ENCODE peak calls at places on chromosomes 11 and 22, in six cellular contexts. One of them, this sample, is unnamed. For H3K9me3, the result is how much of the 10 kb centered on the place peaks cover.

GRCh38 chr11:68521962-68522626 is 61.5 kb downstream of the PPP6R3 start:
- DNase-seq in AG04450: no peak
- DNase-seq in cardiac muscle cell: no peak
- DNase-seq in H1: no peak
- DNase-seq in heart right ventricle: no peak
- DNase-seq in tibial nerve: no peak
- DNase-seq in this sample: no peak

GRCh38 chr11:102806296-102806695 is 8.3 kb upstream of the MMP1 start:
- DNase-seq in tibial nerve: no peak
- DNase-seq in AG04450: peak
- DNase-seq in heart right ventricle: no peak
- DNase-seq in cardiac muscle cell: no peak
- DNase-seq in H1: no peak
- DNase-seq in this sample: no peak

GRCh38 chr11:128757886-128758612 is 64.2 kb downstream of the FLI1 start:
- DNase-seq in H1: no peak
- DNase-seq in cardiac muscle cell: no peak
- DNase-seq in heart right ventricle: no peak
- DNase-seq in tibial nerve: no peak
- DNase-seq in AG04450: no peak
- DNase-seq in this sample: no peak

GRCh38 chr11:116578971-116579687 is 193.7 kb downstream of the BUD13 start:
- DNase-seq in tibial nerve: no peak
- DNase-seq in AG04450: no peak
- DNase-seq in heart right ventricle: peak
- DNase-seq in H1: no peak
- DNase-seq in cardiac muscle cell: no peak
- DNase-seq in this sample: no peak

GRCh38 chr11:125036933-125037332 is 26.2 kb upstream of the SLC37A2 start:
- DNase-seq in cardiac muscle cell: no peak
- DNase-seq in AG04450: peak
- DNase-seq in tibial nerve: no peak
- DNase-seq in H1: no peak
- DNase-seq in heart right ventricle: no peak
- DNase-seq in this sample: no peak

GRCh38 chr11:135027461-135027860 is 615.4 kb upstream of the B3GAT1 start:
- DNase-seq in heart right ventricle: peak
- DNase-seq in tibial nerve: no peak
- DNase-seq in cardiac muscle cell: peak
- DNase-seq in H1: no peak
- DNase-seq in AG04450: no peak
- DNase-seq in this sample: peak

GRCh38 chr11:69401715-69402114 is 79.7 kb upstream of the LINC01488 start:
- DNase-seq in cardiac muscle cell: no peak
- DNase-seq in tibial nerve: no peak
- DNase-seq in H1: no peak
- DNase-seq in heart right ventricle: no peak
- DNase-seq in AG04450: no peak
- DNase-seq in this sample: no peak

GRCh38 chr11:34653851-34654490 is 33.1 kb downstream of the EHF start:
- DNase-seq in cardiac muscle cell: no peak
- DNase-seq in AG04450: peak
- DNase-seq in tibial nerve: no peak
- DNase-seq in H1: no peak
- DNase-seq in heart right ventricle: no peak
- DNase-seq in this sample: no peak

GRCh38 chr22:31442768-31443489 is 43.5 kb downstream of the DRG1 start:
- DNase-seq in heart right ventricle: peak
- DNase-seq in H1: no peak
- DNase-seq in cardiac muscle cell: no peak
- DNase-seq in tibial nerve: no peak
- DNase-seq in AG04450: no peak
- DNase-seq in this sample: no peak

GRCh38 chr11:65899356-65900124 is 648 bp downstream of the FOSL1 start:
- DNase-seq in H1: no peak
- DNase-seq in AG04450: no peak
- DNase-seq in heart right ventricle: peak
- DNase-seq in cardiac muscle cell: peak
- DNase-seq in tibial nerve: no peak
- DNase-seq in this sample: no peak

GRCh38 chr11:10317776-10318526 is 13.1 kb downstream of the ADM start:
- DNase-seq in heart right ventricle: no peak
- DNase-seq in H1: no peak
- DNase-seq in AG04450: no peak
- DNase-seq in cardiac muscle cell: no peak
- DNase-seq in tibial nerve: no peak
- DNase-seq in this sample: no peak

GRCh38 chr11:61007383-61007970 is 36.0 kb downstream of the CD6 start:
- DNase-seq in AG04450: no peak
- DNase-seq in tibial nerve: no peak
- DNase-seq in cardiac muscle cell: peak
- DNase-seq in heart right ventricle: no peak
- DNase-seq in H1: no peak
- DNase-seq in this sample: no peak

GRCh38 chr11:2522636-2523255 is 77.9 kb downstream of the KCNQ1 start:
- DNase-seq in tibial nerve: peak
- DNase-seq in AG04450: no peak
- DNase-seq in H1: no peak
- DNase-seq in cardiac muscle cell: no peak
- DNase-seq in heart right ventricle: no peak
- DNase-seq in this sample: no peak

GRCh38 chr11:120078397-120078796 is 59.5 kb downstream of the TRIM29 start:
- DNase-seq in cardiac muscle cell: no peak
- DNase-seq in tibial nerve: no peak
- DNase-seq in H1: no peak
- DNase-seq in AG04450: no peak
- DNase-seq in heart right ventricle: no peak
- DNase-seq in this sample: no peak

GRCh38 chr11:67732045-67732787 is 57.8 kb upstream of the ALDH3B2 start:
- DNase-seq in H1: no peak
- DNase-seq in tibial nerve: no peak
- DNase-seq in cardiac muscle cell: peak
- DNase-seq in heart right ventricle: no peak
- DNase-seq in AG04450: no peak
- DNase-seq in this sample: no peak

GRCh38 chr22:24836282-24836681 is 30.3 kb downstream of the SGSM1 start:
- DNase-seq in AG04450: no peak
- DNase-seq in heart right ventricle: no peak
- DNase-seq in H1: no peak
- DNase-seq in cardiac muscle cell: no peak
- DNase-seq in tibial nerve: no peak
- DNase-seq in this sample: no peak

GRCh38 chr22:37282385-37282677 is at the start of gene CYTH4:
- DNase-seq in AG04450: no peak
- DNase-seq in H1: no peak
- DNase-seq in tibial nerve: no peak
- DNase-seq in heart right ventricle: peak
- DNase-seq in cardiac muscle cell: no peak
- DNase-seq in this sample: no peak

GRCh38 chr11:125105921-125106320 is 5.5 kb downstream of the TMEM218 start:
- DNase-seq in cardiac muscle cell: no peak
- DNase-seq in AG04450: no peak
- DNase-seq in tibial nerve: no peak
- DNase-seq in H1: no peak
- DNase-seq in heart right ventricle: no peak
- DNase-seq in this sample: no peak

GRCh38 chr11:133833101-133833898 is 12.0 kb downstream of the SPATA19 start:
- DNase-seq in tibial nerve: no peak
- DNase-seq in H1: no peak
- DNase-seq in cardiac muscle cell: no peak
- DNase-seq in heart right ventricle: no peak
- DNase-seq in AG04450: no peak
- DNase-seq in this sample: no peak

GRCh38 chr11:59802639-59803176 is 7.9 kb downstream of the MRPL16 start:
- DNase-seq in cardiac muscle cell: peak
- DNase-seq in heart right ventricle: peak
- DNase-seq in H1: no peak
- DNase-seq in tibial nerve: no peak
- DNase-seq in AG04450: no peak
- DNase-seq in this sample: peak

GRCh38 chr22:39470462-39471335 is 13.9 kb downstream of the MGAT3 start:
- DNase-seq in cardiac muscle cell: peak
- DNase-seq in AG04450: no peak
- DNase-seq in H1: no peak
- DNase-seq in heart right ventricle: no peak
- DNase-seq in tibial nerve: no peak
- DNase-seq in this sample: no peak
- H3K27ac ChIP-seq in cardiac muscle cell: peak
- H3K27ac ChIP-seq in AG04450: no peak
- H3K27ac ChIP-seq in H1: no peak
- H3K27ac ChIP-seq in heart right ventricle: peak
- H3K27ac ChIP-seq in tibial nerve: peak
- H3K27ac ChIP-seq in this sample: no peak

GRCh38 chr22:48939441-48940265 is 888.0 kb downstream of the BRD1 start:
- DNase-seq in heart right ventricle: no peak
- DNase-seq in cardiac muscle cell: no peak
- DNase-seq in H1: no peak
- DNase-seq in tibial nerve: no peak
- DNase-seq in AG04450: no peak
- DNase-seq in this sample: no peak
- H3K9me3 ChIP-seq in heart right ventricle: under half
- H3K9me3 ChIP-seq in cardiac muscle cell: under half
- H3K9me3 ChIP-seq in H1: under half
- H3K9me3 ChIP-seq in tibial nerve: under half
- H3K9me3 ChIP-seq in AG04450: half or more
- H3K9me3 ChIP-seq in this sample: under half

GRCh38 chr11:77409046-77409445 is 64.8 kb downstream of the PAK1 start:
- DNase-seq in AG04450: no peak
- DNase-seq in cardiac muscle cell: no peak
- DNase-seq in tibial nerve: no peak
- DNase-seq in H1: no peak
- DNase-seq in heart right ventricle: no peak
- DNase-seq in this sample: no peak

GRCh38 chr11:77412814-77413213 is 61.1 kb downstream of the PAK1 start:
- DNase-seq in H1: no peak
- DNase-seq in AG04450: no peak
- DNase-seq in tibial nerve: no peak
- DNase-seq in cardiac muscle cell: no peak
- DNase-seq in heart right ventricle: no peak
- DNase-seq in this sample: no peak

GRCh38 chr11:77410076-77410827 is 63.6 kb downstream of the PAK1 start:
- DNase-seq in H1: no peak
- DNase-seq in AG04450: no peak
- DNase-seq in tibial nerve: no peak
- DNase-seq in heart right ventricle: no peak
- DNase-seq in cardiac muscle cell: no peak
- DNase-seq in this sample: no peak

GRCh38 chr11:77411717-77412441 is 62.0 kb downstream of the PAK1 start:
- DNase-seq in cardiac muscle cell: peak
- DNase-seq in AG04450: peak
- DNase-seq in heart right ventricle: peak
- DNase-seq in H1: peak
- DNase-seq in tibial nerve: peak
- DNase-seq in this sample: peak

GRCh38 chr11:77411238-77411637 is 62.7 kb downstream of the PAK1 start:
- DNase-seq in H1: no peak
- DNase-seq in heart right ventricle: peak
- DNase-seq in AG04450: no peak
- DNase-seq in tibial nerve: no peak
- DNase-seq in cardiac muscle cell: peak
- DNase-seq in this sample: no peak
- H3K27ac ChIP-seq in H1: peak
- H3K27ac ChIP-seq in heart right ventricle: peak
- H3K27ac ChIP-seq in AG04450: peak
- H3K27ac ChIP-seq in tibial nerve: peak
- H3K27ac ChIP-seq in cardiac muscle cell: no peak
- H3K27ac ChIP-seq in this sample: no peak

DNA sequence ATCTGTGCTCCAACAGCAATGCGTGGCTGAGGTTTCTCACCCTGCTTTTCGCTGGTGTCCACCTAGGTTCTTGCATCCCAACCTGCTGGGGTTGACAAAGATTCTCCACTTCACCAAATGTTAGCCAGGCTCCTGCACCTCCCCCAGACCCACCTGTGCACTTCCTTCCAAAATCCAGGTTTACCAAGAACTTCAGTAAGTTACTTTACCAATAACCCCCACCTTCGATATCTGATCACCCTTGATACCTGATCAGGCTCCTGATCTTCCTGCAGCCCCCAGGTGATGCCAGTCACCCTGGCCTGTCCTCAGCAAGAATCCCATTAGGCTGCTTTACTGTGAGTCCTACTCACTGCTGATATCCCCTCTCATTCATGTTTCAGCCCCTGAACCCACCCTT is 1203.4 kb downstream of the TBC1D22A start:
- DNase-seq in tibial nerve: no peak
- DNase-seq in H1: no peak
- DNase-seq in AG04450: no peak
- DNase-seq in cardiac muscle cell: no peak
- DNase-seq in heart right ventricle: no peak
- DNase-seq in this sample: no peak
- H3K9me3 ChIP-seq in tibial nerve: under half
- H3K9me3 ChIP-seq in H1: half or more
- H3K9me3 ChIP-seq in AG04450: half or more
- H3K9me3 ChIP-seq in cardiac muscle cell: under half
- H3K9me3 ChIP-seq in heart right ventricle: under half
- H3K9me3 ChIP-seq in this sample: under half

GRCh38 chr22:45830531-45831245 is 146.3 kb downstream of the WNT7B start:
- DNase-seq in tibial nerve: no peak
- DNase-seq in heart right ventricle: no peak
- DNase-seq in cardiac muscle cell: peak
- DNase-seq in H1: no peak
- DNase-seq in AG04450: no peak
- DNase-seq in this sample: no peak
- H3K27ac ChIP-seq in tibial nerve: no peak
- H3K27ac ChIP-seq in heart right ventricle: no peak
- H3K27ac ChIP-seq in cardiac muscle cell: peak
- H3K27ac ChIP-seq in H1: no peak
- H3K27ac ChIP-seq in AG04450: no peak
- H3K27ac ChIP-seq in this sample: peak

GRCh38 chr11:97982512-97982911 is 1038.2 kb upstream of the CNTN5 start:
- DNase-seq in tibial nerve: no peak
- DNase-seq in AG04450: no peak
- DNase-seq in H1: no peak
- DNase-seq in cardiac muscle cell: no peak
- DNase-seq in heart right ventricle: no peak
- DNase-seq in this sample: no peak
- H3K9me3 ChIP-seq in tibial nerve: under half
- H3K9me3 ChIP-seq in AG04450: under half
- H3K9me3 ChIP-seq in H1: under half
- H3K9me3 ChIP-seq in cardiac muscle cell: under half
- H3K9me3 ChIP-seq in heart right ventricle: under half
- H3K9me3 ChIP-seq in this sample: under half

GRCh38 chr11:130634981-130635473 is 186.6 kb downstream of the ADAMTS15 start:
- DNase-seq in AG04450: no peak
- DNase-seq in heart right ventricle: no peak
- DNase-seq in tibial nerve: no peak
- DNase-seq in H1: no peak
- DNase-seq in cardiac muscle cell: no peak
- DNase-seq in this sample: no peak
- H3K27ac ChIP-seq in AG04450: peak
- H3K27ac ChIP-seq in heart right ventricle: no peak
- H3K27ac ChIP-seq in tibial nerve: no peak
- H3K27ac ChIP-seq in H1: no peak
- H3K27ac ChIP-seq in cardiac muscle cell: no peak
- H3K27ac ChIP-seq in this sample: no peak

GRCh38 chr11:47998733-47999359 is 18.5 kb downstream of the PTPRJ start:
- DNase-seq in cardiac muscle cell: no peak
- DNase-seq in AG04450: no peak
- DNase-seq in H1: no peak
- DNase-seq in heart right ventricle: no peak
- DNase-seq in tibial nerve: no peak
- DNase-seq in this sample: no peak
- H3K9me3 ChIP-seq in cardiac muscle cell: under half
- H3K9me3 ChIP-seq in AG04450: under half
- H3K9me3 ChIP-seq in H1: under half
- H3K9me3 ChIP-seq in heart right ventricle: under half
- H3K9me3 ChIP-seq in tibial nerve: under half
- H3K9me3 ChIP-seq in this sample: under half

This sample was measured in SK-N-MC.